ENCODE peak calls at places on chromosomes 4 and X, in five cellular contexts. Y is suprapubic skin, G is stomach, I is NB4, V is ovary. L is an unnamed sample.

GRCh38 chrX:79138658-79139241 is 5.7 kb upstream of the GPR174 start:
- DNase-seq in G (no peak), Y (no peak), I (peak; percentile 83), V (no peak), L (peak; percentile 75)

GRCh38 chrX:114162068-114162735 is 421.7 kb upstream of the HTR2C start:
- DNase-seq in G (no peak), I (peak; percentile 6), V (no peak), Y (no peak), L (peak; percentile 11)

GRCh38 chr4:137471895-137472294 is 60.4 kb downstream of the PCDH18 start:
- DNase-seq in G (no peak), Y (no peak), V (no peak), I (no peak), L (no peak)

GRCh38 chr4:52701207-52701606 is 42.1 kb upstream of the USP46 start:
- DNase-seq in G (no peak), Y (no peak), V (no peak), I (no peak), L (no peak)

GRCh38 chr4:19580090-19580489 is 671.6 kb upstream of the SLIT2 start:
- DNase-seq in V (no peak), I (no peak), Y (no peak), G (no peak), L (no peak)

GRCh38 chrX:84123585-84123984 is 64.4 kb downstream of the RPS6KA6 start:
- DNase-seq in Y (no peak), I (no peak), V (no peak), G (no peak), L (no peak)

GRCh38 chrX:113384628-113385027 is 544.0 kb upstream of the AMOT start:
- DNase-seq in I (no peak), Y (no peak), V (no peak), G (no peak), L (no peak)

GRCh38 chr4:135564090-135564489 is 1362.5 kb upstream of the PABPC4L start:
- DNase-seq in V (no peak), Y (no peak), I (no peak), G (no peak), L (no peak)

GRCh38 chrX:129932792-129933321 is 26.9 kb downstream of the UTP14A start:
- DNase-seq in V (peak; percentile 42), I (peak; percentile 40), Y (peak; percentile 75), G (no peak), L (peak; percentile 52)

GRCh38 chr4:60463846-60464502 is 736.2 kb upstream of the ADGRL3 start:
- DNase-seq in I (peak; percentile 41), G (no peak), V (no peak), Y (no peak), L (no peak)

GRCh38 chrX:84865113-84865512 is 138.6 kb upstream of the APOOL start:
- DNase-seq in I (no peak), Y (no peak), G (no peak), V (no peak), L (no peak)

GRCh38 chrX:129779747-129780146 is at the start of gene SASH3:
- DNase-seq in V (no peak), G (peak; percentile 50), I (peak; percentile 90), Y (no peak), L (no peak)

GRCh38 chrX:65195621-65196020 is 219.4 kb upstream of the ZC4H2 start:
- DNase-seq in G (no peak), V (no peak), Y (no peak), I (no peak), L (no peak)

GRCh38 chr4:174365018-174365587 is 81.4 kb downstream of the CEP44 start:
- DNase-seq in Y (no peak), G (no peak), V (no peak), I (peak; percentile 50), L (peak; percentile 68)

GRCh38 chr4:148445071-148445902 is 3.1 kb upstream of the NR3C2 start:
- DNase-seq in G (peak; percentile 66), Y (peak; percentile 78), V (peak; percentile 80), I (no peak), L (peak; percentile 14)

GRCh38 chr4:24704152-24704551 is 91.2 kb upstream of the SOD3 start:
- DNase-seq in Y (no peak), V (no peak), I (no peak), G (no peak), L (no peak)

GRCh38 chrX:14029039-14029424 is 660 bp downstream of the GEMIN8 start:
- DNase-seq in V (no peak), G (no peak), Y (no peak), I (peak; percentile 44), L (peak; percentile 76)

GRCh38 chr4:67558493-67558892 is at the start of gene STAP1:
- DNase-seq in V (no peak), G (no peak), I (peak; percentile 61), Y (no peak), L (no peak)

GRCh38 chrX:130975947-130976346 is 72.9 kb upstream of the ENOX2 start:
- DNase-seq in Y (no peak), V (no peak), G (no peak), I (peak; percentile 53), L (peak; percentile 53)

GRCh38 chr4:67929447-67929846 is 33.8 kb downstream of the TMPRSS11A start:
- DNase-seq in I (no peak), G (no peak), V (no peak), Y (no peak), L (no peak)

GRCh38 chrX:95057341-95057740 is 1383.3 kb downstream of the FAM133A start:
- DNase-seq in I (no peak), G (no peak), Y (no peak), V (no peak), L (no peak)

GRCh38 chr4:184844742-184845141 is 19.0 kb upstream of the ACSL1 start:
- DNase-seq in I (no peak), Y (no peak), V (no peak), G (no peak), L (no peak)

GRCh38 chr4:146520894-146521542 is 722 bp downstream of the SLC10A7 start:
- DNase-seq in I (peak; percentile 65), G (peak; percentile 46), V (no peak), Y (no peak), L (peak; percentile 71)

GRCh38 chr4:38132140-38132673 is 172.0 kb downstream of the PTTG2 start:
- DNase-seq in Y (peak; percentile 75), I (no peak), V (peak; percentile 40), G (no peak), L (no peak)

GRCh38 chr4:108492816-108493595 is 127.4 kb upstream of the RPL34 start:
- DNase-seq in V (no peak), I (peak; percentile 19), G (no peak), Y (no peak), L (peak; percentile 19)

GRCh38 chr4:89681219-89681618 is 155.7 kb downstream of the SNCA start:
- DNase-seq in I (no peak), V (no peak), Y (no peak), G (no peak), L (peak; percentile 2)
- TF ChIP-seq POLR2A in I (no peak), V (no peak), Y (no peak), G (no peak), L (no peak)

DNA sequence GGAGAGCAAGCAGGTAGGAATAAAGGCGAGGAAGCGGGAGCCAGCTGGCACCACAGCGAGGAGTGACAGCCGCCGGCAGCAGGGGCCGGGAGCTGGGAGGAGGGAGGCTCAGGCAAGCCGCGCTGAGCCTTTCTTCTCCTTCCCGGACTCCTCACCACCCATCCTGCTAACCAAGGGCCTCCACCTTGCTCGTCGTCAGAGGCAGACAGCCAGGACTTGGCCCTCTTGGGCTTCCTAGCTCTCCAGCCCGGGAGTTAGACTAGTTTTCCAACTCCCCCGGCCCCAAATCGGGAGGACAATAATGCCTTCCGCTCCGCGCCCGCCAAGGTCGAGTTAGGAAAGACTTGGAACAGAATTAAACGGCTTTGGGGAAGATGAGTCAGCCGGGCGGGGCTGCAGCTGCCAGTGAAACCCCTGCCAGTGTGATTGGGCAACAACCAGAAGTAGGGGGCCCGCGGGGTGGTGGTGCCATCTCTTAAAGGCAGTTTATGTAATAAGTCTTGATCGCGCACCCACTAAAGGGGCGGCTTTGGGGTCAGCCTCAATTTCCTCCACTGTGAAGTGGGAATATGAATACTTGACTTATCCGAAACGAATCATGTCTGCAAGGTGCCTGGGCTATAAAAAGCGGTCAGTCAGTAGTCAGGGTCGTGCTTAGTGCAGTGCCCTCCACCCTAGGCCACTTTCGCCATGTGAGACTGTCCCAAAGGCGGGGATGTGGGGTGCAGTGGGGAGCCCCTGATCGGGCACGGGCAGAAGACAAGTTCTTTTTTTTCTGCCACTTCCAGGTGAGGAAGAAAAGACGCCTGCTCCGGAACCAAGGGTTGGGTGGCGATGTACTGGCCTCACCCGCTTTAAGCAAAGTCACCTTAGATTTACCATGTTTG is 6.7 kb upstream of the HSD17B10 start:
- DNase-seq in V (peak; percentile 81), Y (peak; percentile 92), I (peak; percentile 94), G (peak; percentile 53), L (peak; percentile 73)
- TF ChIP-seq POLR2A in V (no peak), Y (no peak), I (peak; percentile 10), G (no peak), L (no peak)

GRCh38 chr4:54542540-54543041 is 115.2 kb upstream of the KIT start:
- DNase-seq in Y (no peak), I (no peak), G (no peak), V (no peak), L (peak; percentile 56)

GRCh38 chr4:54541426-54542118 is 116.2 kb upstream of the KIT start:
- DNase-seq in V (no peak), Y (no peak), I (no peak), G (no peak), L (peak; percentile 40)

GRCh38 chr4:54542119-54542438 is 115.7 kb upstream of the KIT start:
- DNase-seq in G (no peak), V (no peak), Y (no peak), I (no peak), L (no peak)

GRCh38 chr4:54540931-54541330 is 116.8 kb upstream of the KIT start:
- DNase-seq in Y (no peak), V (no peak), G (no peak), I (no peak), L (no peak)

GRCh38 chr4:54539500-54540029 is 118.2 kb upstream of the KIT start:
- DNase-seq in V (peak; percentile 45), G (peak; percentile 74), I (no peak), Y (peak; percentile 66), L (peak; percentile 62)
- TF ChIP-seq POLR2A in V (no peak), G (no peak), I (no peak), Y (no peak), L (peak; percentile 79)

GRCh38 chrX:49054073-49054762 is 4.6 kb upstream of the CCDC120 start:
- DNase-seq in Y (no peak), V (no peak), I (no peak), G (no peak), L (no peak)

GRCh38 chrX:49058794-49059193 is at the start of gene CCDC120:
- DNase-seq in G (peak; percentile 60), V (no peak), Y (no peak), I (no peak), L (no peak)

DNA sequence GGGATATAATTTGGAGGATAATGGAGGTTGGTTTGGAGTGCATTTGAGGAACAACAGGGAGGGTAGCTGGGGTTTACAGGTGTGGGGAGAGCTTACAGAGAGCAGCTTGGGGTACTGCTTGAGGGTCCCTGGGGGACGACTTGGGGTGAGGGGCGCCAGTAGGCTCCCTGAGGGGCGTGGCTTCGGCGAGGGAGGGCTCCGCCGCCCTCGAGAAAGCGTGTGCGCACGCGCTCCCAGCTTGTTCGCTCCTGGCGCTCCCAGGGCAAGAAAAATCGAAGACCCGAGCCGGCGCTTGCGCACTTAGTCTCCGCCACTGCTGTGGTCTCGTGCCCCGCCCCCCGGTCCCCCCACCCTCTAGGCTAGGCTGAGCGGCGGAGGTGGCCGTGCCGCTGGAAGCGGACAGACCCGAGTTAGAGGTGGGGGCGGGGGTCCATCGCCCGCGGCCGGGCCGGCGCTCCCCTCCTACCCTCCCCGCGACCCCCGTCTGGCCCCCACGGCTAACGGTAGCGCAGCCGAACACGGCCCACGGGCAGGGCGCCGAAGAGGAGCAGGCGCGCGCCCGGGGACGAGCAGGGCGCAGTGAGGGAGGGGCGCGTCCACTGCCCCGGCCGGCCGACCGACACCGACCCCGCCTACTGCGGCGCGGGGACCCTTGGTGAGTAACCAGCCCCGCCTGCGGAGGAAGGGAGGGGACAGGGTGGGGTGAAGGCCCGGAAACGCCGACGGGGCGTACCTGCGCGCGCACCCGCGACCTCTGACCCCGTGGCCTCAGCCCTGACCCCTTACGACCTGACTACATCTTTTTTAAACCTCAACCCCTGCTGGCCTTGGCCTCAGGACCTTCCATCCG is 5.4 kb upstream of the CCDC120 start:
- DNase-seq in G (peak; percentile 62), I (no peak), V (peak; percentile 77), Y (no peak), L (peak; percentile 59)
- TF ChIP-seq POLR2A in G (no peak), I (no peak), V (peak; percentile 12), Y (no peak), L (no peak)

L was measured in erythroblast.